ENCODE peak calls at places on chromosomes 4 and X, in four cellular contexts. V is Panc1, G is HCT116, A is K562. H is an unnamed sample.

GRCh38 chr4:14711259-14711658 is 291.0 kb upstream of the CPEB2 start:
- DNase-seq in A (no peak), V (no peak), G (no peak), H (no peak)

GRCh38 chr4:11416071-11416766 is 12.5 kb downstream of the HS3ST1 start:
- DNase-seq in A (no peak), V (no peak), G (no peak), H (no peak)

GRCh38 chr4:985123-985830 is 1.6 kb upstream of the IDUA start:
- DNase-seq in A (peak), V (no peak), G (no peak), H (peak)

GRCh38 chr4:60817609-60818008 is 382.5 kb upstream of the ADGRL3 start:
- DNase-seq in A (no peak), G (no peak), V (no peak), H (no peak)

GRCh38 chr4:81504685-81505598 is 33.2 kb upstream of the RASGEF1B start:
- DNase-seq in G (no peak), A (no peak), V (no peak), H (no peak)

GRCh38 chrX:18733273-18733672 is 25.8 kb downstream of the PPEF1 start:
- DNase-seq in A (no peak), V (no peak), G (no peak), H (no peak)

GRCh38 chr4:153651961-153652784 is 31.9 kb upstream of the TLR2 start:
- DNase-seq in V (no peak), A (no peak), G (no peak), H (no peak)

GRCh38 chr4:127214001-127214400 is 418.8 kb upstream of the INTU start:
- DNase-seq in G (no peak), A (no peak), V (no peak), H (no peak)

GRCh38 chr4:84632092-84632491 is 49.2 kb downstream of the CDS1 start:
- DNase-seq in V (no peak), A (no peak), G (no peak), H (no peak)
- TF ChIP-seq TCF7L2 in V (no peak), A (no peak), G (no peak), H (no peak)

GRCh38 chrX:106905064-106905708 is 2.0 kb upstream of the RIPPLY1 start:
- DNase-seq in A (no peak), G (no peak), V (no peak), H (no peak)
- TF ChIP-seq TCF7L2 in A (no peak), G (peak), V (no peak), H (no peak)

DNA sequence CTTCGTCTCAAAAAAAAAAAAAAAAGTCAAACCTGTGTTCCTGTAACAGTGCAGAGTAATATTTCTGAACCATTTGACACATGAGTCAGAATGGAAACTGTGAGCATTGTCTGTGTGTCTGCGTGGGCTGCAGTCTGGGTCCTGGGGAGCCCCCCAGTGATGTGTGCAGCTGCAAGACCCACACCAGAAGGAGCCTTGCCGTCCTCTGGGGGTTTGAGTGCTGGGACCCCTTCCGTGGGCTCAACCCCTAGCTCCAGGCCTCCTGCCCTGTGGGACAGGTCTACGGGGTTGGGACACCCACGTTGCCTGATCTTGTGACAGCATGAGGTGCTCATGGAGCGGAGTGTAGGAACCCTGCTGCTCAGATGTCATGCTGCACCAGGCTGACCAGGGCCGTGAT is 43.7 kb downstream of the DDX3X start:
- DNase-seq in V (no peak), G (no peak), A (no peak), H (no peak)
- TF ChIP-seq TCF7L2 in V (no peak), G (no peak), A (no peak), H (no peak)

DNA sequence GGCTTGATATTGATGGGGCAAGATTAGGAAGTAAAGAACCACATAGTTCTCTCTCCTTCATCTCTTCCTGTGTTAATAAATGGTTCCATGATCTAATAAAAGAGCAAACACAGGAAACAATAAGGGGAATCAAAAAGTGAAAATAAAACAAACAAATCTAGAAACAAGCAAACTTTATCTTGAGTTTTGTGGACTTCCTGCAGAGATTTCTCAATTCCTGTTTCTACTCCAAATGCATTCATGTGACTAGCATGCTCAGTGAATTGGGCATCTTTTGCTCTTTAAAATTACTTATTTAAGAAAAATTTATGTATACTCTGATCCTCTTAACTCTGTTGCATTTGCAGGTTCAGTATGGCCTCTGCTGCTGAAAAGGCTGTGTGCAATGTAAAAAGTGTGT is 682.0 kb downstream of the KCTD8 start:
- DNase-seq in V (no peak), G (no peak), A (no peak), H (no peak)
- TF ChIP-seq TCF7L2 in V (no peak), G (no peak), A (no peak), H (no peak)

GRCh38 chr4:185309770-185310169 is 86.0 kb downstream of the LRP2BP start:
- DNase-seq in G (no peak), V (no peak), A (no peak), H (no peak)

GRCh38 chr4:185307136-185307950 is 88.4 kb downstream of the LRP2BP start:
- DNase-seq in V (no peak), A (no peak), G (no peak), H (no peak)

GRCh38 chr4:185304541-185304940 is 91.2 kb downstream of the LRP2BP start:
- DNase-seq in G (no peak), A (no peak), V (no peak), H (no peak)

GRCh38 chr4:185304944-185305690 is 90.6 kb downstream of the LRP2BP start:
- DNase-seq in V (no peak), A (no peak), G (no peak), H (peak)

DNA sequence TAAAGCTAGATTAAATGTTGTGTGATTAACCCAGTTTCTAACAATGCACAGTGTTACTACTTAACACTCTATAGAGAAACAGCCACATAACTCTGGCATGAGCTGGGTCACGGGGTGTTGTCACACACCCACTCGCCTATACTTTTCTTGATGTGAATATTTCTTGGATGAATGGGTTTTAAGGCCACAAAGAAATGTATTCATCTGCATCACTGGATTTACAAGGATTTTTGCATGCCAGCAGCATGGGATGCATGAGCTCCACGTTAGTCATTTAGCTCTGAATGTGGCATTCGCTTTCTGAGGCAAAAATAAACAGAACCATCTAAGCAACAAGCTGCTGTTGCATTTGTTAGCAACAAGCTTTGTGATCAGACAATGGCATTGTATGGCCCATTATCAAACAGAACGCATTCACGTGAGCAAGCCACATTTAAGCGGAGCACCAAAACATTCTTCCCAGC is 89.7 kb downstream of the LRP2BP start:
- DNase-seq in G (peak), V (peak), A (no peak), H (no peak)
- TF ChIP-seq TCF7L2 in G (no peak), V (no peak), A (no peak), H (no peak)

GRCh38 chr4:39860804-39861203 is 116.9 kb downstream of the PDS5A start:
- DNase-seq in V (no peak), A (no peak), G (no peak), H (no peak)
- TF ChIP-seq TCF7L2 in V (no peak), A (no peak), G (no peak), H (no peak)

GRCh38 chrX:141936080-141936479 is 32.4 kb downstream of the MAGEC1 start:
- DNase-seq in A (no peak), V (no peak), G (no peak), H (no peak)
- TF ChIP-seq TCF7L2 in A (no peak), V (no peak), G (no peak), H (no peak)

DNA sequence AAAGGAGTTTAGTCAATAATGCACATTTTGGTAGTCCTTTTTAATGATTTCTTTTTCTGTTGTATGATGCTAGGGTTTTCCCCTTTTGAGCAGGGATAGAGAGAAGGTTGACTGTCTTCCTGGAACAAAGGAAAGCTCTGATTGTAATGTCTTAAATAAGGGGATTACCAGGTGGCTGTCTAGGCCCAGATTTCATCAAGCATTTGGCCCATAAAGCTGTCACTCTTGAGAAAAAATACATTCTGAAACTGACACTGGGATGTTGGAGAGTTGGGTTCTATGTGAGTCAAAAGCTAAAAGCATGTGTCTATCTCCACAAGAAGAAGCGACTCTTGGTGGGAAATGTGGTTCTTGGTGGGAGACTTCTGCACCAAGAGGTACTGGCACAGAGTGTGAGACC is 26.4 kb downstream of the KIAA1210 start:
- DNase-seq in G (no peak), A (no peak), V (no peak), H (no peak)
- TF ChIP-seq TCF7L2 in G (no peak), A (no peak), V (no peak), H (no peak)

DNA sequence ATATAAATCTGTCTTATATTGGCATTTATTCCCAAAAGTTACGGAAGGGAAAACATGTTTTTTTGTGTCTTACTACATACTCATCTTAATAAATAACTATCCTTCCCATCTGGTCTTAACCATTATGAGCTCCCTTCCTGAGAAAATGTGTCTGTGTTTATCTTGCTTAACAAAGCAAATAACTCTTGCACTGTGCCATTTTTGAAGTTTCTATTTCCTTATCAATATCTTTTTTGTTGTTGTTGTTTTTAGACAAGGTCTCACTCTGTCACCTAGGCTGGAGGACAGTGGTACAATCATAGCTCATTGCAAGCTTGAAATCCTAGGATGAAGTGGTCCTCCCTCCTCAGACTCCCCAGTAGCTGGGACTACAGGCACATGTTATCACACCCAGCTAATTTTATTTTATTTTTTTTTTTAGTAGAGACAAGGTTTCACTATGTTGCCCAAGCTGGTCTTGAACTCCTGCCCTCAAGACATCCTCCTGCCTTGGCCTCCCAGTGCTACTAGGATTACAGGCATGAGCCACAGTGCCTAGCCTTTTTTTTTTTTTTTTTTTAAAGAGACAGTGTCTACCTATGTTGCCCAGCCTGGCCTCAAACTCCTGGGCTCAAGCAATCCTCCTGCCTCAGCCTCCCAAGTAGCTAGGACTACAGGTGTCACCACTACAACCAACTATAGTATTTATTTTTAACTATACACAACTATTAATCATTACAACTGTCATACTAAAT is 36.9 kb downstream of the CNOT6L start:
- DNase-seq in V (no peak), A (no peak), G (no peak), H (no peak)
- TF ChIP-seq TCF7L2 in V (no peak), A (no peak), G (no peak), H (no peak)

DNA sequence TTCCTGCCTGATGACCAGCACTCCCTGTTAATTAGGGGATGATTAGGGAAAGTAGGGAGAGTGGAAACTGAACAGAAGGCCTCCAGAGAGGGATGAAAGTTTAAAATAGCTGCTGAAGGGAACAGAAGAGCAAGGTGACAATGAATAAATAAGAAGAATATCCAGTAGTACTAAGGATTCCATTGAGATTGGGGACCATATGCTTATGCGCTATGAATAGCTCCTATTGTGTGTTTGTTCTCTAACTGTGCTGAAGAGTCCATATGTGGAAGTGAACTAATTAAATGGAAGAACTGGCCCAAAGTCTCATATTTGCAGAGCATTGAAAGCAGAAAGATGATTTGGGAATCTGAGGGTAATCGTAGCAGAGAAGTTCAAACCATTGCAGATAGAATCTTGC is 137.0 kb downstream of the PRSS12 start:
- DNase-seq in G (no peak), A (no peak), V (no peak), H (no peak)
- TF ChIP-seq TCF7L2 in G (no peak), A (no peak), V (no peak), H (no peak)